ENCODE peak calls at places on chromosome 7, in four cellular contexts. K, D, U and G are unnamed samples.

GRCh38 chr7:45075871-45076796 is 12.6 kb downstream of the NACAD start:
- DNase-seq in K (no peak), D (no peak), U (no peak), G (no peak)

GRCh38 chr7:100441641-100442535 is 5.6 kb upstream of the PPP1R35 start:
- DNase-seq in K (no peak), D (no peak), U (no peak), G (no peak)

GRCh38 chr7:156529982-156530381 is 110.6 kb upstream of the RNF32 start:
- DNase-seq in K (no peak), D (no peak), U (no peak), G (no peak)

GRCh38 chr7:44967571-44968446 is 11.0 kb downstream of the MYO1G start:
- DNase-seq in K (no peak), D (peak; percentile 68), U (peak; percentile 61), G (peak; percentile 79)

GRCh38 chr7:154953006-154953684 is 49.8 kb downstream of the PAXIP1 start:
- DNase-seq in K (peak; percentile 24), D (peak; percentile 38), U (peak; percentile 75), G (peak; percentile 63)

GRCh38 chr7:19853261-19853832 is 79.9 kb upstream of the TMEM196 start:
- DNase-seq in K (no peak), D (no peak), U (no peak), G (no peak)

GRCh38 chr7:149884016-149884415 is 10.2 kb downstream of the ATP6V0E2 start:
- DNase-seq in K (no peak), D (no peak), U (no peak), G (no peak)

GRCh38 chr7:111086532-111086931 is 4.4 kb upstream of the LRRN3 start:
- DNase-seq in K (peak; percentile 21), D (no peak), U (no peak), G (no peak)

GRCh38 chr7:123865517-123866117 is 20.6 kb downstream of the HYAL4 start:
- DNase-seq in K (peak; percentile 49), D (peak; percentile 62), U (peak; percentile 64), G (peak; percentile 49)

GRCh38 chr7:79185605-79186004 is 267.9 kb downstream of the MAGI2 start:
- DNase-seq in K (no peak), D (no peak), U (no peak), G (no peak)

GRCh38 chr7:30740417-30741181 is 11.3 kb upstream of the INMT start:
- DNase-seq in K (peak; percentile 23), D (peak; percentile 29), U (peak; percentile 87), G (peak; percentile 96)

GRCh38 chr7:19405546-19405945 is 260.3 kb upstream of the FERD3L start:
- DNase-seq in K (no peak), D (no peak), U (no peak), G (no peak)

GRCh38 chr7:84194484-84195260 is at the start of gene SEMA3A:
- DNase-seq in K (peak; percentile 48), D (peak; percentile 8), U (no peak), G (peak; percentile 55)

GRCh38 chr7:101911800-101912705 is 94.6 kb downstream of the CUX1 start:
- DNase-seq in K (no peak), D (peak; percentile 63), U (peak; percentile 60), G (no peak)

GRCh38 chr7:118153551-118154177 is 30.3 kb upstream of the LSM8 start:
- DNase-seq in K (peak; percentile 28), D (peak; percentile 23), U (peak; percentile 57), G (peak; percentile 14)

GRCh38 chr7:22586806-22587180 is 86.8 kb upstream of the STEAP1B start:
- DNase-seq in K (no peak), D (peak; percentile 21), U (no peak), G (no peak)

GRCh38 chr7:110386006-110386405 is 704.9 kb upstream of the LRRN3 start:
- DNase-seq in K (peak; percentile 7), D (no peak), U (no peak), G (no peak)

GRCh38 chr7:122455108-122455507 is 150.6 kb upstream of the FEZF1 start:
- DNase-seq in K (no peak), D (no peak), U (no peak), G (no peak)

GRCh38 chr7:5344342-5344741 is 61.6 kb downstream of the SLC29A4 start:
- DNase-seq in K (no peak), D (no peak), U (no peak), G (no peak)
- TF ChIP-seq POLR2AphosphoS5 in K (no peak), D (no peak), U (no peak), G (no peak)

DNA sequence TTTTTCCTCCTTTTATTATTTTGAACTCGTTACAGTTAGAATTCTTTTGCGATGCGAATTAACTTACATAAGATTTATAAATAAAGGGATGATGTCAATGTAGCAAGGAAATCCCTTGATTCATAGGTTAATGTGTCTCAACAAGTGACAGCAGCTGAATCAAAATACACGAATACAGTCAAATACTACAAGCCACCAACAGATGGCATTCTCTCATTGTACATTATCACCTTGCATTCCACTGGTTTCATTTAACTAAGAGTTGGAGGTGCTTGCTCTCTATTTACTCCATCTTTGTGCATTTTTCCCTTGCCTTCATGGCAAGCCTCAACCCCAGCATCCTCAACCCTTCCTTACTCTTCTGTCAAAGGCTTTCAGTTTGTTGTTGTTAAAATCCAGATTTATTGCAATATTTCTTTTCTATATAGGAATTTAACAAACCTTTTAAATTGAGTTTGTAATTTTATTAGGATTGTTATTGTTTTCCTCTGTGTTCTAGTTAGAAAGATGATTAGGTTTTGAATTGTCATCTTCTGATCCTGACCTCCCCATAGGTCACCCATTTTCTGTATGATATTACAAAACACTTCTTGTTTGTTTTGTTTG is 78.3 kb downstream of the SLC25A40 start:
- DNase-seq in K (peak; percentile 35), D (peak; percentile 48), U (no peak), G (peak; percentile 47)
- TF ChIP-seq JUND in K (no peak), D (no peak), U (peak; percentile 10), G (no peak)

DNA sequence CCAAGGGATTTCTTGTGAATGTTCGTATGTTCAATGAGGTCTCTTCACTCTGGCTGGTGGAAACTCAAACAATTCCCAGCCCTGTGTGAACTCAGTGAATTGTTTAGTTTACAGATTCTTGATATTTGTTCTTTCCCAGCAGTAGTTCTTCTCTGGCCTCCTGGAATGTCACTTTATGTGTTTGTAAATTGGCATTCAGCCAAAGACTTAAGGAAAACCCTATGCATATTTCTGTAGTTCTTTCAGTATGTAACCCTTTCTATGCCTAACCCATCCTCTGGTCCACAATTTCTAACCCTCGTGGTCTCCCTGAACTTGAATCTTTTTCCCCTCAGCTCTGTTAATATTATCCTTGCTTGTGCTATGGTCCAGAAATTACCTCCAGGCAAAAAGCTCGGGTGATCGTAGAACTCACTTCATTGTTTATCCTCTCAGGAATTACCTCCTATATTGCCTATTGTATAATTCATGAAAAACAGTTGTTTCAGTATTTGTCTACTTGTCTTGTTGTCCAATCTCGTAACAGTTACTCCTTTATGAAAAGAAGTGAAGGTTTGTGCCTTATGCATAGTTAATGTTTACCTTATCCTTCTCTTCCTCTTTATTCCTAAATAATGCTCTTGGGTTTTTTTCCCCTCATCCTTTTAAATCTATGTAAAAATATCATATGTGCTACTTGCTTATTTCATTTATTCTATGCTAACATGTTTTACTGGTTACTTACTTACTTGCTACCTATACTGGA is 23.7 kb upstream of the AGR3 start:
- DNase-seq in K (no peak), D (peak; percentile 52), U (no peak), G (no peak)
- TF ChIP-seq ELF1 in K (no peak), D (no peak), U (no peak), G (no peak)

GRCh38 chr7:87926581-87927461 is 7.2 kb upstream of the ADAM22 start:
- DNase-seq in K (no peak), D (peak; percentile 30), U (no peak), G (no peak)
- TF ChIP-seq POLR2AphosphoS5 in K (no peak), D (no peak), U (no peak), G (no peak)

DNA sequence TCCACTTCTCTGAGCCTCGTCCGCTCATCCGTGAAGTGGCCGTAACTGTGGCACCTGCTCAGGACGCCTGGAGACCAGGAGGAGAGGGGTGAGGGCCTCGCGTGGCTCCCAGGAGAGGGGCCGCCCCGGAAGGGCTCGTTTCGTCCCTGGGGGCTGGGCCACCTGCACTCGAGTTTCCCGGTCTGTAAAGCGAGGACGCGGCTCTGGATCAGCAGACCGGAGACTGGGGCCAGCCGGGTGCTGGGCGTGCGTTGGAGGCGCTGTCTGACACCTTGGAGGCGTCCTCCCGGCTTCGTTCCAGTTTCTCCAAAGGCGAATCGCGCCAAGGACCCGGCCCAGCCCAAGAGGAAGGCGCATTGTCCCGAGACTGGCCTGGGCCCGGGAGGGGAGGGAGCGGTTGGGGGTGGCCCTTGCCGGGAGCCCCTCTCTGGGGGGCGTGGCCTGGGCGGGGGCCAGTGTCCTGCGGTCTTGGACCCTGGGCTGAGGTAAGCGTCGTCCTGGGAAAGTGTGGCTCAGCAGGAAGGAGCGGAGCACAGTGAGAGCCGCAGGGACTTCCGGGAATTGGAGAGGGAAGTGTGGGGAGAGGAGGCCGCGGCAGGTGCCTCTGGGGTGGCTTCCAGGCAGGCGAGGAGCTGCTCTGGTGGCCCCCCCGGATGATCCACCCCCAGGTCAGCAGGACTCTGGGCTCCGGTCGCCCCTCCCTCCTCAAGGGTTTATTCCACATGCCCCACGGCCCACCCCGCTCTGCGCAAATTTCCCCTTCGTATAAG is 89.7 kb downstream of the FOXL3 start:
- DNase-seq in K (no peak), D (no peak), U (peak; percentile 49), G (peak; percentile 42)
- TF ChIP-seq JUND in K (no peak), D (no peak), U (no peak), G (no peak)

DNA sequence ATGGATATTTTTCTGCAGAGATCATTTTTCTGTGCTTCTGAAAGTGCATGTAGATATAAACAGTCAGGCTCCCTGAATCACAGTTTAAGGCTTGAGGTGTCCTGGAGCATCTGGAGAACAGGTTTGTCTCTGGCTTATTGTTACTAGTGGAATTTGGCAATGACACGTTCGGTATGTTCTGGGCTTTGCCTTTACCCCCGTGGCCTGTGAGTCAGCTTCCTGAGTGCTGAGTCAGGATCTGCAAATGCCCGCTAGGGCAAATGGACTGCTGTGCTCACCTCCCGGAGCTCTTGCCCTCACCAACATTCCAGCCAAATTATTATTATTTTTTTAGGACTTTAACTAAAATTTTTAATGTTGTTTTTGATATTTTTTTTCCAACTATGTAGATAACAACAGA is 192.5 kb upstream of the PRSS1 start:
- DNase-seq in K (peak; percentile 71), D (peak; percentile 5), U (peak; percentile 36), G (peak; percentile 25)
- TF ChIP-seq ELF1 in K (no peak), D (no peak), U (no peak), G (peak; percentile 61)

GRCh38 chr7:107579881-107580715 is at the start of gene BCAP29:
- DNase-seq in K (peak; percentile 38), D (peak; percentile 67), U (peak; percentile 94), G (peak; percentile 96)
- TF ChIP-seq POLR2AphosphoS5 in K (peak; percentile 90), D (peak; percentile 32), U (peak; percentile 90), G (peak; percentile 89)

DNA sequence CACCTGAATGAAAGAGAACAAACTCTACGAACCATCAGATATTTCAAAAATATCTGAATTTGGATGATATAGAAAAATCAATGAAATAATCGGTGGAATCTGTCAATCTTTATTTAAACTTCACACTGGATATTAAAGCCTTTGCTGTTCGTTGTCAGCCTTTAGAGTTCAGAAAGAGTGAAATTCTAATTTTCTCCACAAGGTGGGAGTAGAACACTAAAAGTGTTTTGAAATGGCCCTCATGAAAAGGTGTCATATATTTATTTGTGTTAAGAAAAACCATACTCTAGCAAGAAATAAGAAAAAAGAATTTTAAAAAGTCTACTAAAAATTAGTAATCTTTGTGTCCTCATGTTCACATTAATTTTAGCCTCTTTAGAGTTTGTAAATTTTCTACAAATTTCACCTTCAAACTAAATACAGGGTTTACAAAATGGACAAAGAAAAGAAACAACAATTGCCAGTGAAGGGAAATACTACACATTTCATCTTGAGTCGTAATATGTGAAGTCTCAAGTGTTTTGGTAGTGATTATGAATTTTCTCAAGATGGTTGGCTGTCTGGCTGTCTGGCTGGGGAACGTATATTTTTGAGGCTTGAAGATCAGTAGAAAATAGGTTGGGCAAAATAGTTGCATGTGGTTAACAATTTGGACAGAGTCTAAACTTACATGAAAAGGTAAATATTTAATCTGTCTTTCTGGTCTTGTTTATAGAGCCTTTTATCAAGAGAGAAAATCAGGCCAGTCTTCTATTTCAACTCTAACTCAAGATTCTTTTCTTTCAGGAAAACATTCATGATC is 43.7 kb downstream of the DNAJB9 start:
- DNase-seq in K (peak; percentile 33), D (peak; percentile 32), U (peak; percentile 75), G (peak; percentile 35)
- TF ChIP-seq JUND in K (no peak), D (no peak), U (no peak), G (no peak)

GRCh38 chr7:142482899-142483658 is 225.2 kb upstream of the PRSS58 start:
- DNase-seq in K (peak; percentile 35), D (peak; percentile 7), U (peak; percentile 49), G (peak; percentile 55)
- TF ChIP-seq ELF1 in K (no peak), D (no peak), U (no peak), G (no peak)